ENCODE peak calls at places on chromosomes 11 and 22, in four cellular contexts. One of them, this sample, is unnamed.

GRCh38 chr22:20979243-20979809 is 2.8 kb upstream of the LZTR1 start:
- DNase-seq in A549: no peak
- DNase-seq in stomach: peak
- DNase-seq in transverse colon: peak
- DNase-seq in this sample: peak

GRCh38 chr11:10568486-10568941 is at the start of gene LYVE1:
- DNase-seq in A549: no peak
- DNase-seq in stomach: no peak
- DNase-seq in transverse colon: peak
- DNase-seq in this sample: no peak

GRCh38 chr11:113840932-113841664 is 34.3 kb downstream of the USP28 start:
- DNase-seq in A549: no peak
- DNase-seq in stomach: no peak
- DNase-seq in transverse colon: no peak
- DNase-seq in this sample: no peak

GRCh38 chr22:47393191-47393590 is 630.7 kb downstream of the TBC1D22A start:
- DNase-seq in A549: no peak
- DNase-seq in stomach: no peak
- DNase-seq in transverse colon: no peak
- DNase-seq in this sample: no peak

GRCh38 chr22:37260939-37261338 is 16.9 kb upstream of the RAC2 start:
- DNase-seq in A549: peak
- DNase-seq in stomach: peak
- DNase-seq in transverse colon: peak
- DNase-seq in this sample: no peak

GRCh38 chr22:38452373-38453064 is 2.5 kb downstream of the KCNJ4 start:
- DNase-seq in A549: no peak
- DNase-seq in stomach: no peak
- DNase-seq in transverse colon: no peak
- DNase-seq in this sample: peak

GRCh38 chr22:25199726-25200520 is at the start of gene CRYBB3:
- DNase-seq in A549: no peak
- DNase-seq in stomach: no peak
- DNase-seq in transverse colon: no peak
- DNase-seq in this sample: no peak

GRCh38 chr11:17354070-17354924 is 2.7 kb downstream of the NCR3LG1 start:
- DNase-seq in A549: peak
- DNase-seq in stomach: peak
- DNase-seq in transverse colon: peak
- DNase-seq in this sample: peak

GRCh38 chr11:62242021-62242420 is at the start of gene SCGB1D2:
- DNase-seq in A549: peak
- DNase-seq in stomach: no peak
- DNase-seq in transverse colon: no peak
- DNase-seq in this sample: no peak

GRCh38 chr11:134034496-134035381 is 34.1 kb upstream of the JAM3 start:
- DNase-seq in A549: no peak
- DNase-seq in stomach: peak
- DNase-seq in transverse colon: no peak
- DNase-seq in this sample: no peak

GRCh38 chr11:118606157-118606843 is 1.1 kb upstream of the PHLDB1 start:
- DNase-seq in A549: no peak
- DNase-seq in stomach: peak
- DNase-seq in transverse colon: no peak
- DNase-seq in this sample: no peak

GRCh38 chr11:118605116-118605867 is 2.1 kb upstream of the PHLDB1 start:
- DNase-seq in A549: no peak
- DNase-seq in stomach: peak
- DNase-seq in transverse colon: peak
- DNase-seq in this sample: peak

GRCh38 chr11:118607401-118608267 is at the start of gene PHLDB1:
- DNase-seq in A549: peak
- DNase-seq in stomach: peak
- DNase-seq in transverse colon: peak
- DNase-seq in this sample: peak

GRCh38 chr11:118608268-118609214 is 1.1 kb downstream of the PHLDB1 start:
- DNase-seq in A549: no peak
- DNase-seq in stomach: peak
- DNase-seq in transverse colon: peak
- DNase-seq in this sample: peak

DNA sequence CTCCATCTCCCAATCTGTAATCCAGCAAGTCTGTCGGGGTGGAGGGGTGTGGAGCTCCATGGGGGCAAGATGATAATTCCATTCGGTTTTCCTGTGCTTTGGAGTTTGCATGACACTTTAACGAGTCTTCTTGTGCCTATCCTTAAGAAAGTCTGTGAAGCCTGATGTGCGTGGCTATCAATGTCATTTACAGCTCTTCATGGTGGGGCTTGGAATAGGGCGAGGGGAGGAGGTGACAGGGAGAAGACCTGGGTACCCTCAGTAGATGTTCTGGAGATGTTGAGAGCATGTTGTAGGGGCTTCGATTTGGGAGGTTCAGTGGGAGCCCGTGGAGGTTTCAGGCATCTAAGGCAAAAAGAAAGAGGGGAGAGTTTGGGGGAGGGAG is 579 bp upstream of the PHLDB1 start:
- DNase-seq in A549: no peak
- DNase-seq in stomach: peak
- DNase-seq in transverse colon: no peak
- DNase-seq in this sample: no peak
- H3K27ac ChIP-seq in A549: peak
- H3K27ac ChIP-seq in stomach: peak
- H3K27ac ChIP-seq in transverse colon: peak
- H3K27ac ChIP-seq in this sample: peak

DNA sequence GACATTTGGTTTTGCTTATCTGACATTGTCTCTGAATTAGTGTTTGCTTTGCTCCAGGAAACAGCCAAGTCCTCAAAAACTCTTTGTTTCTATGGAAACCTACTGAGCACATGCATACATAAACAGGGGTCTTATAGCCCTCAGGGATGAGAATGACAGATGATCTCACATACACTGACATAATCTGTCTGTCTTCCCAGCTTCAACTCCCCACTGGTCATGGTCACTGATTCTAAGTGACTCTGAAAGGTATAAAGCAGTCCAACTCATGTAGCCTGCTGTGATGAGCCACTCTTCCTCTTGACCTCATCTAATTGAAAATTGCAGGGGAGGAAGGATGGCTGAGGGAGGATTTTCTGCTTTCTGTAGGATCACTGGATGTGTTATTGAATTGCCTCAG is 12.6 kb downstream of the ZNF143 start:
- DNase-seq in A549: no peak
- DNase-seq in stomach: no peak
- DNase-seq in transverse colon: no peak
- DNase-seq in this sample: no peak
- TF ChIP-seq EP300 in A549: no peak
- TF ChIP-seq EP300 in stomach: no peak
- TF ChIP-seq EP300 in transverse colon: no peak
- TF ChIP-seq EP300 in this sample: no peak

DNA sequence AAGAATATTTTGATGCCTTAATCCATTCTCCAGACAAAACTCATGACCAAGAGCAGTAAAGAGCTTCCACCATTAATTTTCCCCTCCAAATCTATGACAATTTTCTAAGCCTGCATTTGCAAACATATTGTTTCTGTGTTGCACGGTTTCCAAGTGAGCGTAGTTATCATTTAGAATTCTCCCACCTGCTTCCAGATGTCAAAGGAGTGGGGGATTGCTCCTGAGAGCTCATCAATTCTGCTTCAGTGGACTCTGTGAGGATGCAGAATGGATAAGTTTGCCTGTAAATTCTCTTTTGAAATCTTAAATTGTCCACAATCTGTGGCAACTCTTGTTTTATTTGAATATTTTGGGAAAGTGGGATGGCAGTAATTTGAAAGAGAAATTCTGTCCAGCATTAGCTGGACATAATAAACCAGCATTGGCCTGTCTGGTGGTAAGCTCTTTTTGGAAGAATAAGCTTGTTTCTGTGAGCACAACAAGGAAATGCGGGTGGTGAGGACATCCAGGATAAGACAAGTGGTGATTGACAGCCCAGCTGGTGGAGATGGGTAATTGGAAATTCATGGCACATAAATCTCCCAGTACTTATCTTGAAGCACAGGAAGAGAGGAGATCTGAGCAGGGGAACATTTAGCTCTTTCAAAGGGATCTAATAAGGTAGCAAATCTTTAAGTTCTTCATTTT is 73.1 kb downstream of the FAT3 start:
- DNase-seq in A549: no peak
- DNase-seq in stomach: no peak
- DNase-seq in transverse colon: no peak
- DNase-seq in this sample: no peak
- H3K27ac ChIP-seq in A549: no peak
- H3K27ac ChIP-seq in stomach: no peak
- H3K27ac ChIP-seq in transverse colon: no peak
- H3K27ac ChIP-seq in this sample: no peak

GRCh38 chr11:44430140-44430539 is 120.2 kb upstream of the ALX4 start:
- DNase-seq in A549: no peak
- DNase-seq in stomach: no peak
- DNase-seq in transverse colon: no peak
- DNase-seq in this sample: no peak
- TF ChIP-seq EP300 in A549: no peak
- TF ChIP-seq EP300 in stomach: no peak
- TF ChIP-seq EP300 in transverse colon: no peak
- TF ChIP-seq EP300 in this sample: no peak

GRCh38 chr22:46047226-46047625 is 70.3 kb upstream of the WNT7B start:
- DNase-seq in A549: no peak
- DNase-seq in stomach: peak
- DNase-seq in transverse colon: no peak
- DNase-seq in this sample: peak
- H3K27ac ChIP-seq in A549: no peak
- H3K27ac ChIP-seq in stomach: peak
- H3K27ac ChIP-seq in transverse colon: peak
- H3K27ac ChIP-seq in this sample: peak

GRCh38 chr11:60100511-60100910 is 12.0 kb downstream of the MS4A2 start:
- DNase-seq in A549: no peak
- DNase-seq in stomach: no peak
- DNase-seq in transverse colon: no peak
- DNase-seq in this sample: no peak

GRCh38 chr11:60098508-60098907 is 10.0 kb downstream of the MS4A2 start:
- DNase-seq in A549: no peak
- DNase-seq in stomach: no peak
- DNase-seq in transverse colon: no peak
- DNase-seq in this sample: no peak

DNA sequence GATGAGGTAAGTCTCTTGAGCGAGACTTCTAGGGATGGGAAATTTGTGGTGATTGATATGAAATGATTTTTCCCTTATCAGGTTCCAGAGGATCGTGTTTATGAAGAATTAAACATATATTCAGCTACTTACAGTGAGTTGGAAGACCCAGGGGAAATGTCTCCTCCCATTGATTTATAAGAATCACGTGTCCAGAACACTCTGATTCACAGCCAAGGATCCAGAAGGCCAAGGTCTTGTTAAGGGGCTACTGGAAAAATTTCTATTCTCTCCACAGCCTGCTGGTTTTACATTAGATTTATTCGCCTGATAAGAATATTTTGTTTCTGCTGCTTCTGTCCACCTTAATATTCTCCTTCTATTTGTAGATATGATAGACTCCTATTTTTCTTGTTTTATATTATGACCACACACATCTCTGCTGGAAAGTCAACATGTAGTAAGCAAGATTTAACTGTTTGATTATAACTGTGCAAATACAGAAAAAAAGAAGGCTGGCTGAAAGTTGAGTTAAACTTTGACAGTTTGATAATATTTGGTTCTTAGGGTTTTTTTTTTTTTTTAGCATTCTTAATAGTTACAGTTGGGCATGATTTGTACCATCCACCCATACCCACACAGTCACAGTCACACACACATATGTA is 7.1 kb downstream of the MS4A2 start:
- DNase-seq in A549: no peak
- DNase-seq in stomach: no peak
- DNase-seq in transverse colon: no peak
- DNase-seq in this sample: no peak
- TF ChIP-seq EP300 in A549: no peak
- TF ChIP-seq EP300 in stomach: no peak
- TF ChIP-seq EP300 in transverse colon: no peak
- TF ChIP-seq EP300 in this sample: no peak

DNA sequence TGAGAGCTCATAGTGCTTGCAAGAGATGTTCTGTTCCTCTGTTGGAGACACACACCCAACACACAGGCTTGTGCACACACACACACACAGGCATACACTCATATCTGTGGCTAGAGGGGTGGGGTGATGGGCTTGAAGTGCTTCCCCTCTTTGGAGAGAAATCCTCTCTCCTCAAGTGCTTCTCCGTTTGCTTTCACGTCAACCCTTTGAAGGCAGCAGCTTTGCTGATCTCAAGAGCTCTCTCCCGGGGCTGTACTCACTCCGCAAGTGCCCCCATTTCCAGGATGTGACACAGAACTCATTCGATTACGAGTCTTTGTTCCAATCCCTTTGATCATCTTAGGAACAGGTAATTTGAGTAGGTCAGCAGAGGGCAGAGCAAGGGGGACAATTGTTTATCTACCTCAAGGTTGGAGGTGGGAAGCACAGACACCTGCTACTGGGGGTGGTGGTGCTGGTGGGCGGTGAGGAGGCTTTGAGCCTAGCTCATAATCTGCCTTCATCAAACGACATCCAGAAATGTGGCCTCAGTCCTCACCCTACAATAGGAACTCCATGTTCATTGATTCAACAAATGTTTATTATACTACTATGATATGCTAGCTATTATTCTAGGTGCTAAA is 529.8 kb upstream of the CADM1 start:
- DNase-seq in A549: no peak
- DNase-seq in stomach: no peak
- DNase-seq in transverse colon: no peak
- DNase-seq in this sample: no peak
- H3K27ac ChIP-seq in A549: no peak
- H3K27ac ChIP-seq in stomach: no peak
- H3K27ac ChIP-seq in transverse colon: no peak
- H3K27ac ChIP-seq in this sample: peak

GRCh38 chr11:45079075-45079444 is 67.4 kb upstream of the PRDM11 start:
- DNase-seq in A549: no peak
- DNase-seq in stomach: no peak
- DNase-seq in transverse colon: peak
- DNase-seq in this sample: no peak

GRCh38 chr11:45076761-45077160 is 69.7 kb upstream of the PRDM11 start:
- DNase-seq in A549: no peak
- DNase-seq in stomach: no peak
- DNase-seq in transverse colon: no peak
- DNase-seq in this sample: no peak

GRCh38 chr11:45079943-45080719 is 66.3 kb upstream of the PRDM11 start:
- DNase-seq in A549: no peak
- DNase-seq in stomach: peak
- DNase-seq in transverse colon: peak
- DNase-seq in this sample: no peak

GRCh38 chr11:45079567-45079942 is 66.9 kb upstream of the PRDM11 start:
- DNase-seq in A549: no peak
- DNase-seq in stomach: no peak
- DNase-seq in transverse colon: no peak
- DNase-seq in this sample: no peak

GRCh38 chr11:45078236-45079074 is 68.0 kb upstream of the PRDM11 start:
- DNase-seq in A549: no peak
- DNase-seq in stomach: no peak
- DNase-seq in transverse colon: no peak
- DNase-seq in this sample: no peak
- TF ChIP-seq EP300 in A549: no peak
- TF ChIP-seq EP300 in stomach: no peak
- TF ChIP-seq EP300 in transverse colon: no peak
- TF ChIP-seq EP300 in this sample: no peak

GRCh38 chr11:65295001-65295400 is 19.7 kb upstream of the CDC42EP2 start:
- DNase-seq in A549: no peak
- DNase-seq in stomach: no peak
- DNase-seq in transverse colon: no peak
- DNase-seq in this sample: no peak
- H3K27ac ChIP-seq in A549: peak
- H3K27ac ChIP-seq in stomach: peak
- H3K27ac ChIP-seq in transverse colon: peak
- H3K27ac ChIP-seq in this sample: no peak

This sample was measured in upper lobe of left lung.